ENCODE peak calls at places on chromosomes 4 and X, in eight cellular contexts. C is neural progenitor cell; S is fibroblast of lung; N is breast epithelium; E is SJSA1; I is CD8-positive, alpha-beta memory T cell; Y is DND-41; W is SK-N-SH. R is an unnamed sample.

GRCh38 chr4:114598191-114599121 is at the start of gene UGT8:
- DNase-seq in S (peak; percentile 11), W (peak; percentile 77), Y (no peak), E (peak; percentile 15), C (peak; percentile 87), I (peak; percentile 46), N (peak; percentile 30), R (peak; percentile 95)

GRCh38 chr4:138868562-138868961 is 147.0 kb upstream of the NOCT start:
- DNase-seq in Y (no peak), N (no peak), W (no peak), I (no peak), S (peak; percentile 73), E (no peak), C (no peak), R (no peak)

GRCh38 chrX:2330910-2331309 is 169.9 kb downstream of the DHRSX start:
- DNase-seq in E (no peak), Y (no peak), S (no peak), I (no peak), W (no peak), C (no peak), N (no peak), R (no peak)

GRCh38 chr4:135382280-135382679 is 1180.7 kb upstream of the PABPC4L start:
- DNase-seq in Y (no peak), C (no peak), W (no peak), I (no peak), E (no peak), N (no peak), S (no peak), R (no peak)

GRCh38 chrX:21056636-21057035 is 317.6 kb upstream of the CNKSR2 start:
- DNase-seq in Y (no peak), N (no peak), E (no peak), I (no peak), S (peak; percentile 0), C (no peak), W (no peak), R (no peak)

GRCh38 chrX:1851527-1851926 is 236.7 kb downstream of the ASMT start:
- DNase-seq in C (no peak), E (no peak), I (no peak), S (no peak), N (no peak), Y (no peak), W (no peak), R (no peak)

GRCh38 chr4:66062044-66062443 is 391.8 kb upstream of the EPHA5 start:
- DNase-seq in I (no peak), W (no peak), N (no peak), S (no peak), C (no peak), Y (no peak), E (no peak), R (no peak)

GRCh38 chr4:153623491-153623890 is 60.6 kb upstream of the TLR2 start:
- DNase-seq in E (no peak), N (no peak), C (no peak), I (no peak), S (no peak), W (no peak), Y (no peak), R (no peak)

GRCh38 chr4:48315728-48316630 is 25.4 kb upstream of the SLAIN2 start:
- DNase-seq in N (no peak), C (peak; percentile 58), S (peak; percentile 77), I (no peak), Y (peak; percentile 20), E (peak; percentile 48), W (peak; percentile 60), R (peak; percentile 33)

GRCh38 chr4:114318309-114318708 is 280.3 kb upstream of the UGT8 start:
- DNase-seq in S (peak; percentile 90), I (no peak), E (no peak), C (no peak), Y (no peak), W (no peak), N (no peak), R (no peak)

GRCh38 chr4:109266891-109267290 is 35.6 kb downstream of the COL25A1 start:
- DNase-seq in E (no peak), W (no peak), S (no peak), Y (no peak), I (no peak), N (no peak), C (no peak), R (no peak)

GRCh38 chr4:5918331-5919030 is 25.6 kb upstream of the CRMP1 start:
- DNase-seq in S (no peak), W (no peak), E (no peak), N (no peak), I (no peak), Y (no peak), C (no peak), R (no peak)

GRCh38 chr4:1452431-1453051 is 46.3 kb upstream of the NKX1-1 start:
- DNase-seq in I (no peak), C (no peak), N (no peak), E (no peak), S (no peak), W (no peak), Y (no peak), R (no peak)

GRCh38 chr4:1770791-1771231 is 22.3 kb upstream of the FGFR3 start:
- DNase-seq in E (no peak), N (no peak), W (no peak), I (no peak), Y (no peak), C (no peak), S (no peak), R (no peak)

GRCh38 chr4:55887594-55887993 is 34.1 kb downstream of the EXOC1 start:
- DNase-seq in Y (no peak), I (no peak), E (no peak), C (peak; percentile 21), N (no peak), W (no peak), S (no peak), R (no peak)

GRCh38 chrX:119690921-119691716 is 1.8 kb downstream of the SEPTIN6 start:
- DNase-seq in I (peak; percentile 59), E (no peak), S (peak; percentile 42), N (no peak), C (no peak), W (peak; percentile 34), Y (peak; percentile 64), R (no peak)

GRCh38 chr4:92368648-92369047 is 64.9 kb downstream of the GRID2 start:
- DNase-seq in I (no peak), W (no peak), E (no peak), S (no peak), Y (no peak), N (no peak), C (no peak), R (no peak)

GRCh38 chr4:113311047-113311446 is 261.6 kb downstream of the ANK2 start:
- DNase-seq in C (no peak), S (no peak), E (no peak), I (no peak), W (no peak), N (no peak), Y (no peak), R (no peak)
- H3K27me3 ChIP-seq in C (no peaks in the 10 kb centered on the region), S (no peaks in the 10 kb centered on the region), E (no peaks in the 10 kb centered on the region), I (no peaks in the 10 kb centered on the region), W (no peaks in the 10 kb centered on the region), N (no peaks in the 10 kb centered on the region), Y (no peaks in the 10 kb centered on the region), R (no peaks in the 10 kb centered on the region)

DNA sequence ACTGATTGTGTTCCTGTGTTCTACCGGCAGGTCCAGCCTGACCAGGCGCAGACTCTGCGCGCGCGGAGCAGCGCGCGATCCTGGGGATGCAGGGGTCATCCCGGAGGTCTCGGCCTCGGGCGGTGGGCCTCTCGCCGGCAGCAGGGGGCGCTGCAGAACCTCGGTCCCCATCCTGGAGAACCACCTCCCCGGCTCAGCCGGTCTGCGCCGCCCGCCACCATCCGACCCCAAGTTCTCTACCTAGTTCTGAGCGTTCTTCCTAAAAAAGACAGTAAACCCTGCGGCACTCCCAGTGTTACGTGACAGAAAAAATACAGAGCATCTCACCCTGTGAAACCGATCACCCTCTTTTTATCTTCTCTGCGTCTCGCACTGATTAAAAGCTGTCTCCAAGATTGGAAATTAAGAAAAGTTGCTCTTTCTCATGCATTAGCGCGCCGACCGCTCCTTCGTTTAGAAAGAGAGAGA is 1.6 kb downstream of the TRPC3 start:
- DNase-seq in E (peak; percentile 72), I (peak; percentile 86), S (peak; percentile 79), N (peak; percentile 28), C (peak; percentile 93), W (peak; percentile 86), Y (no peak), R (peak; percentile 94)
- H3K27me3 ChIP-seq in E (peaks cover 37% of the 10 kb centered on the region), I (no peaks in the 10 kb centered on the region), S (peaks cover 3% of the 10 kb centered on the region), N (no peaks in the 10 kb centered on the region), C (peaks cover 100% of the 10 kb centered on the region), W (peaks cover 52% of the 10 kb centered on the region), Y (no peaks in the 10 kb centered on the region), R (peaks cover 18% of the 10 kb centered on the region)

GRCh38 chrX:107750263-107750662 is 25.3 kb downstream of the TSC22D3 start:
- DNase-seq in C (no peak), E (no peak), Y (no peak), N (no peak), W (no peak), I (no peak), S (no peak), R (no peak)

GRCh38 chrX:107751127-107751526 is 24.5 kb downstream of the TSC22D3 start:
- DNase-seq in S (no peak), C (no peak), I (no peak), E (no peak), N (no peak), Y (no peak), W (no peak), R (no peak)

GRCh38 chrX:107747596-107748161 is 27.9 kb downstream of the TSC22D3 start:
- DNase-seq in Y (no peak), N (no peak), E (peak; percentile 35), C (peak; percentile 24), I (no peak), W (no peak), S (peak; percentile 52), R (no peak)

GRCh38 chrX:107752037-107752436 is 23.6 kb downstream of the TSC22D3 start:
- DNase-seq in Y (no peak), S (no peak), W (no peak), I (no peak), N (no peak), C (no peak), E (no peak), R (no peak)

GRCh38 chrX:107748490-107748889 is 27.1 kb downstream of the TSC22D3 start:
- DNase-seq in C (no peak), N (no peak), S (no peak), Y (no peak), I (no peak), E (no peak), W (no peak), R (no peak)
- H3K27me3 ChIP-seq in C (no peaks in the 10 kb centered on the region), N (no peaks in the 10 kb centered on the region), S (no peaks in the 10 kb centered on the region), Y (no peaks in the 10 kb centered on the region), I (no peaks in the 10 kb centered on the region), E (no peaks in the 10 kb centered on the region), W (peaks cover 50% of the 10 kb centered on the region), R (peaks cover 11% of the 10 kb centered on the region)

DNA sequence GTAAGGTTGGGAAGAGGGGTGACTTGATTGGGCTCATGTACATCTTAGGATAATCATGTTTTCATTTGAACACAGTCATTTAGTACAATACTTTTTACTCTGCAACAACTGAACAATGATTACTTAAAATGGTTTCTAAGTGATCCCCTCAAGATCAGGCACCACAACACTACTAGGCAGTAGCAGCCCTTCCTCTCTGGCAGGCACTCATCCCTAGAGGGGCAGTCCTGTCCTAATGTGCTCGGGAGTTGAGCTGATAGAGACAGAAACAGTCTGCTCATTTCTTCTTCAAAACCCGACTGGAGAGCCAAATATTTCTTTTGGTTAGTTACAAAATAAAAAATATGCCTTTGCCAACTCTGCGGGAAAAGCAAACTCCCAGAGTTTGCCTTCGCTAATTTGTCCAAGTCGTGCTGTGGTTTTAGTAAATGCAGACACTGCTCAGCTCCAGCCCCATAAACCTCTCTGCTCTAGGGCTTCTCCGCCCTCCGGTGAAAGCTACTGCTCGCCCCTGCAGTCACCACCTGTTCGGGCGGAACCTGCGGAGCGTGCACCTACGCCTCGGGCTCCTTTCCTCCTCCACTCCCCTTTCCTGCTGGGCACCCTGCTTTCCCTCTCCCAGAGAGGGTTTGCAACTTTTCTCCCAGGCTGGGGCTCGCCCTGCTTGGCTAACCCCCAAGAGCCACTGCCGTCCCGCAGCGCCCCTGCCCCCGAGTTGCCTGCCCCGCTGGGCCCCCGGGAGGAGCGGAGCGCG is 524 bp upstream of the NPNT start:
- DNase-seq in N (no peak), S (peak; percentile 50), Y (no peak), E (no peak), I (no peak), W (no peak), C (peak; percentile 47), R (peak; percentile 78)
- H3K27me3 ChIP-seq in N (no peaks in the 10 kb centered on the region), S (peaks cover 40% of the 10 kb centered on the region), Y (no peaks in the 10 kb centered on the region), E (peaks cover 79% of the 10 kb centered on the region), I (peaks cover 6% of the 10 kb centered on the region), W (peaks cover 65% of the 10 kb centered on the region), C (peaks cover 98% of the 10 kb centered on the region), R (no peaks in the 10 kb centered on the region)